ENCODE peak calls at places on chromosomes 11 and 22, in seven cellular contexts. One of them, this sample, is unnamed. For H3K4me1, the result is how much of the 10 kb centered on the place peaks cover.

GRCh38 chr11:16252373-16252772 is 104.0 kb downstream of the SOX6 start:
- DNase-seq in neural progenitor cell: peak
- DNase-seq in esophagus squamous epithelium: no peak
- DNase-seq in fibroblast of lung: no peak
- DNase-seq in MM.1S: no peak
- DNase-seq in aorta: no peak
- DNase-seq in heart right ventricle: no peak
- DNase-seq in this sample: no peak

GRCh38 chr11:29641201-29641600 is 375.6 kb downstream of the KCNA4 start:
- DNase-seq in neural progenitor cell: no peak
- DNase-seq in MM.1S: no peak
- DNase-seq in heart right ventricle: no peak
- DNase-seq in fibroblast of lung: peak
- DNase-seq in esophagus squamous epithelium: no peak
- DNase-seq in aorta: no peak
- DNase-seq in this sample: no peak

GRCh38 chr22:38441620-38442287 is 13.2 kb downstream of the KCNJ4 start:
- DNase-seq in neural progenitor cell: no peak
- DNase-seq in esophagus squamous epithelium: no peak
- DNase-seq in fibroblast of lung: no peak
- DNase-seq in aorta: no peak
- DNase-seq in MM.1S: no peak
- DNase-seq in heart right ventricle: no peak
- DNase-seq in this sample: no peak

GRCh38 chr11:44080951-44081350 is 14.5 kb upstream of the EXT2 start:
- DNase-seq in MM.1S: no peak
- DNase-seq in esophagus squamous epithelium: no peak
- DNase-seq in neural progenitor cell: no peak
- DNase-seq in fibroblast of lung: no peak
- DNase-seq in heart right ventricle: no peak
- DNase-seq in aorta: no peak
- DNase-seq in this sample: no peak

GRCh38 chr11:33885338-33886005 is 6.4 kb downstream of the LMO2 start:
- DNase-seq in neural progenitor cell: no peak
- DNase-seq in fibroblast of lung: no peak
- DNase-seq in esophagus squamous epithelium: no peak
- DNase-seq in MM.1S: no peak
- DNase-seq in heart right ventricle: no peak
- DNase-seq in aorta: no peak
- DNase-seq in this sample: no peak

GRCh38 chr22:31613904-31614296 is 48.1 kb downstream of the PISD start:
- DNase-seq in esophagus squamous epithelium: no peak
- DNase-seq in fibroblast of lung: no peak
- DNase-seq in aorta: no peak
- DNase-seq in heart right ventricle: no peak
- DNase-seq in neural progenitor cell: no peak
- DNase-seq in MM.1S: no peak
- DNase-seq in this sample: no peak

GRCh38 chr22:30858976-30859713 is 109.4 kb downstream of the MORC2 start:
- DNase-seq in MM.1S: no peak
- DNase-seq in heart right ventricle: no peak
- DNase-seq in esophagus squamous epithelium: no peak
- DNase-seq in aorta: peak
- DNase-seq in fibroblast of lung: no peak
- DNase-seq in neural progenitor cell: no peak
- DNase-seq in this sample: peak

GRCh38 chr22:31279821-31280496 is 12.3 kb downstream of the PIK3IP1 start:
- DNase-seq in aorta: no peak
- DNase-seq in heart right ventricle: no peak
- DNase-seq in fibroblast of lung: no peak
- DNase-seq in esophagus squamous epithelium: no peak
- DNase-seq in MM.1S: no peak
- DNase-seq in neural progenitor cell: no peak
- DNase-seq in this sample: no peak

GRCh38 chr11:108632041-108632440 is 32.8 kb upstream of the DDX10 start:
- DNase-seq in aorta: no peak
- DNase-seq in fibroblast of lung: no peak
- DNase-seq in neural progenitor cell: no peak
- DNase-seq in heart right ventricle: no peak
- DNase-seq in MM.1S: no peak
- DNase-seq in esophagus squamous epithelium: no peak
- DNase-seq in this sample: no peak

GRCh38 chr22:47102081-47102480 is 339.6 kb downstream of the TBC1D22A start:
- DNase-seq in heart right ventricle: no peak
- DNase-seq in esophagus squamous epithelium: no peak
- DNase-seq in aorta: no peak
- DNase-seq in fibroblast of lung: no peak
- DNase-seq in neural progenitor cell: no peak
- DNase-seq in MM.1S: no peak
- DNase-seq in this sample: no peak

GRCh38 chr11:126863294-126863997 is 137.1 kb downstream of the KIRREL3 start:
- DNase-seq in aorta: no peak
- DNase-seq in neural progenitor cell: no peak
- DNase-seq in esophagus squamous epithelium: no peak
- DNase-seq in MM.1S: no peak
- DNase-seq in heart right ventricle: no peak
- DNase-seq in fibroblast of lung: no peak
- DNase-seq in this sample: no peak

GRCh38 chr11:103537904-103538502 is 428.8 kb downstream of the DYNC2H1 start:
- DNase-seq in aorta: no peak
- DNase-seq in esophagus squamous epithelium: no peak
- DNase-seq in MM.1S: no peak
- DNase-seq in fibroblast of lung: no peak
- DNase-seq in heart right ventricle: no peak
- DNase-seq in neural progenitor cell: peak
- DNase-seq in this sample: no peak

GRCh38 chr22:42528591-42529307 is 9.2 kb upstream of the RRP7A start:
- DNase-seq in fibroblast of lung: no peak
- DNase-seq in heart right ventricle: no peak
- DNase-seq in MM.1S: no peak
- DNase-seq in aorta: no peak
- DNase-seq in esophagus squamous epithelium: no peak
- DNase-seq in neural progenitor cell: no peak
- DNase-seq in this sample: no peak

GRCh38 chr11:124656759-124657627 is 16.5 kb downstream of the SIAE start:
- DNase-seq in fibroblast of lung: peak
- DNase-seq in esophagus squamous epithelium: no peak
- DNase-seq in aorta: no peak
- DNase-seq in heart right ventricle: no peak
- DNase-seq in MM.1S: no peak
- DNase-seq in neural progenitor cell: peak
- DNase-seq in this sample: no peak

GRCh38 chr11:28836285-28837081 is 728.3 kb downstream of the METTL15 start:
- DNase-seq in heart right ventricle: no peak
- DNase-seq in esophagus squamous epithelium: no peak
- DNase-seq in aorta: no peak
- DNase-seq in MM.1S: no peak
- DNase-seq in neural progenitor cell: peak
- DNase-seq in fibroblast of lung: peak
- DNase-seq in this sample: no peak

GRCh38 chr11:33802414-33802950 is 28.2 kb upstream of the FBXO3 start:
- DNase-seq in esophagus squamous epithelium: no peak
- DNase-seq in neural progenitor cell: peak
- DNase-seq in heart right ventricle: peak
- DNase-seq in fibroblast of lung: peak
- DNase-seq in MM.1S: peak
- DNase-seq in aorta: peak
- DNase-seq in this sample: no peak

GRCh38 chr22:45105281-45105700 is 58.4 kb upstream of the NUP50 start:
- DNase-seq in esophagus squamous epithelium: no peak
- DNase-seq in MM.1S: no peak
- DNase-seq in aorta: no peak
- DNase-seq in heart right ventricle: no peak
- DNase-seq in fibroblast of lung: peak
- DNase-seq in neural progenitor cell: no peak
- DNase-seq in this sample: no peak

GRCh38 chr11:122344281-122344680 is 228.3 kb upstream of the BLID start:
- DNase-seq in heart right ventricle: no peak
- DNase-seq in fibroblast of lung: peak
- DNase-seq in MM.1S: no peak
- DNase-seq in esophagus squamous epithelium: no peak
- DNase-seq in neural progenitor cell: no peak
- DNase-seq in aorta: no peak
- DNase-seq in this sample: no peak

GRCh38 chr22:44752285-44753188 is at the start of gene ARHGAP8:
- DNase-seq in heart right ventricle: no peak
- DNase-seq in aorta: no peak
- DNase-seq in fibroblast of lung: no peak
- DNase-seq in esophagus squamous epithelium: no peak
- DNase-seq in MM.1S: no peak
- DNase-seq in neural progenitor cell: peak
- DNase-seq in this sample: peak

GRCh38 chr11:45671246-45672171 is 6.1 kb upstream of the CHST1 start:
- DNase-seq in fibroblast of lung: no peak
- DNase-seq in esophagus squamous epithelium: no peak
- DNase-seq in aorta: peak
- DNase-seq in MM.1S: no peak
- DNase-seq in neural progenitor cell: no peak
- DNase-seq in heart right ventricle: no peak
- DNase-seq in this sample: no peak

GRCh38 chr11:69003301-69003865 is 9.7 kb downstream of the MRGPRF start:
- DNase-seq in esophagus squamous epithelium: no peak
- DNase-seq in MM.1S: no peak
- DNase-seq in neural progenitor cell: no peak
- DNase-seq in aorta: peak
- DNase-seq in fibroblast of lung: no peak
- DNase-seq in heart right ventricle: no peak
- DNase-seq in this sample: no peak

GRCh38 chr11:61354208-61354607 is 7.5 kb downstream of the CYB561A3 start:
- DNase-seq in aorta: no peak
- DNase-seq in esophagus squamous epithelium: no peak
- DNase-seq in fibroblast of lung: no peak
- DNase-seq in MM.1S: no peak
- DNase-seq in neural progenitor cell: no peak
- DNase-seq in heart right ventricle: no peak
- DNase-seq in this sample: no peak
- H3K27ac ChIP-seq in aorta: no peak
- H3K27ac ChIP-seq in esophagus squamous epithelium: no peak
- H3K27ac ChIP-seq in fibroblast of lung: no peak
- H3K27ac ChIP-seq in MM.1S: no peak
- H3K27ac ChIP-seq in neural progenitor cell: no peak
- H3K27ac ChIP-seq in heart right ventricle: no peak
- H3K27ac ChIP-seq in this sample: no peak

GRCh38 chr11:119081682-119082081 is 3.0 kb upstream of the HMBS start:
- DNase-seq in MM.1S: no peak
- DNase-seq in heart right ventricle: no peak
- DNase-seq in esophagus squamous epithelium: no peak
- DNase-seq in neural progenitor cell: no peak
- DNase-seq in aorta: peak
- DNase-seq in fibroblast of lung: no peak
- DNase-seq in this sample: no peak

GRCh38 chr11:119089319-119089718 is 4.6 kb downstream of the HMBS start:
- DNase-seq in aorta: peak
- DNase-seq in esophagus squamous epithelium: no peak
- DNase-seq in neural progenitor cell: no peak
- DNase-seq in MM.1S: no peak
- DNase-seq in heart right ventricle: no peak
- DNase-seq in fibroblast of lung: no peak
- DNase-seq in this sample: no peak

GRCh38 chr11:119087747-119088241 is 3.1 kb downstream of the HMBS start:
- DNase-seq in aorta: peak
- DNase-seq in fibroblast of lung: no peak
- DNase-seq in neural progenitor cell: no peak
- DNase-seq in MM.1S: no peak
- DNase-seq in esophagus squamous epithelium: no peak
- DNase-seq in heart right ventricle: no peak
- DNase-seq in this sample: no peak

GRCh38 chr11:119084663-119085522 is at the start of gene HMBS:
- DNase-seq in esophagus squamous epithelium: peak
- DNase-seq in neural progenitor cell: peak
- DNase-seq in MM.1S: peak
- DNase-seq in fibroblast of lung: peak
- DNase-seq in heart right ventricle: peak
- DNase-seq in aorta: peak
- DNase-seq in this sample: peak

DNA sequence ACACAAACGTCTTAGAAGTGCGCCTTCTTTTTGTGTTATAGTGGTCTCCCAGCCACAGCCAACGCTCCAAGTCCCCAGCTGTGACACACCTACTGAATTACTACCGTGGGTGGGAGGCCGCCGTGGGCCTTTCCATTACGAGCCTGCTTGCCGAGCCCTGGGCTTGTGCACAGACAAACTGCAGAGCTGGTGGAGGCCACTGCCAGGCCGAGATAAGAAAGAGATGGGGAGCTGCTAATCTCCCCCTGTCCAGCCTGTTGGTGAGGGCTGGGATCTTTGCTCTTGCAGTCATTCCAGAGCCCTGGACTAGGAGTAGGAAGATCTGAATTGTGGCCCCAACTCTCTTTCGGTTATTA is 820 bp downstream of the HMBS start:
- DNase-seq in esophagus squamous epithelium: no peak
- DNase-seq in aorta: peak
- DNase-seq in neural progenitor cell: peak
- DNase-seq in heart right ventricle: no peak
- DNase-seq in MM.1S: no peak
- DNase-seq in fibroblast of lung: peak
- DNase-seq in this sample: no peak
- H3K4me3 ChIP-seq in esophagus squamous epithelium: peak
- H3K4me3 ChIP-seq in aorta: peak
- H3K4me3 ChIP-seq in neural progenitor cell: peak
- H3K4me3 ChIP-seq in heart right ventricle: peak
- H3K4me3 ChIP-seq in MM.1S: peak
- H3K4me3 ChIP-seq in fibroblast of lung: peak
- H3K4me3 ChIP-seq in this sample: peak

GRCh38 chr22:35567794-35568193 is 27.2 kb downstream of the RASD2 start:
- DNase-seq in heart right ventricle: peak
- DNase-seq in fibroblast of lung: no peak
- DNase-seq in MM.1S: no peak
- DNase-seq in neural progenitor cell: peak
- DNase-seq in esophagus squamous epithelium: no peak
- DNase-seq in aorta: no peak
- DNase-seq in this sample: no peak
- H3K4me1 ChIP-seq in heart right ventricle: under half
- H3K4me1 ChIP-seq in fibroblast of lung: under half
- H3K4me1 ChIP-seq in MM.1S: under half
- H3K4me1 ChIP-seq in neural progenitor cell: under half
- H3K4me1 ChIP-seq in esophagus squamous epithelium: under half
- H3K4me1 ChIP-seq in aorta: under half
- H3K4me1 ChIP-seq in this sample: under half

GRCh38 chr11:62345862-62346261 is 8.6 kb downstream of the ASRGL1 start:
- DNase-seq in esophagus squamous epithelium: no peak
- DNase-seq in MM.1S: no peak
- DNase-seq in neural progenitor cell: no peak
- DNase-seq in fibroblast of lung: no peak
- DNase-seq in aorta: no peak
- DNase-seq in heart right ventricle: no peak
- DNase-seq in this sample: no peak
- H3K27ac ChIP-seq in esophagus squamous epithelium: no peak
- H3K27ac ChIP-seq in MM.1S: no peak
- H3K27ac ChIP-seq in neural progenitor cell: no peak
- H3K27ac ChIP-seq in fibroblast of lung: no peak
- H3K27ac ChIP-seq in aorta: no peak
- H3K27ac ChIP-seq in heart right ventricle: no peak
- H3K27ac ChIP-seq in this sample: peak